ENCODE peak calls at places on chromosome 13, in ten cellular contexts. Z is IMR-90; Y is CD4-positive, alpha-beta memory T cell; A is heart right ventricle; E is esophagus muscularis mucosa; N is heart left ventricle; V is CD8-positive, alpha-beta memory T cell; C is testis; T is mucosa of descending colon; P is PC-3. F is an unnamed sample. For H3K4me1, the result is how much of the 10 kb centered on the place peaks cover.

GRCh38 chr13:96996886-96997285 is 2.6 kb upstream of the OXGR1 start:
- DNase-seq in Z (no peak), Y (no peak), A (no peak), E (no peak), N (no peak), V (no peak), C (no peak), T (no peak), P (no peak), F (no peak)

GRCh38 chr13:112885782-112886268 is 83.2 kb upstream of the MCF2L start:
- DNase-seq in Z (peak), Y (no peak), A (peak), E (peak), N (peak), V (no peak), C (peak), T (peak), P (peak), F (peak)

GRCh38 chr13:84481958-84482357 is 599.7 kb upstream of the SLITRK1 start:
- DNase-seq in Z (peak), Y (no peak), A (no peak), E (no peak), N (no peak), V (no peak), C (no peak), T (no peak), P (no peak), F (no peak)

GRCh38 chr13:32629313-32629712 is 43.1 kb downstream of the PDS5B start:
- DNase-seq in Z (peak), Y (no peak), A (no peak), E (no peak), N (no peak), V (no peak), C (no peak), T (no peak), P (no peak), F (no peak)

GRCh38 chr13:73162912-73163911 is 104.4 kb downstream of the KLF5 start:
- DNase-seq in Z (no peak), Y (no peak), A (no peak), E (no peak), N (no peak), V (no peak), C (no peak), T (no peak), P (peak), F (no peak)

GRCh38 chr13:33299626-33300025 is 14.1 kb upstream of the STARD13 start:
- DNase-seq in Z (no peak), Y (no peak), A (no peak), E (no peak), N (no peak), V (no peak), C (no peak), T (no peak), P (no peak), F (no peak)

GRCh38 chr13:100809856-100810255 is 135.3 kb upstream of the TMTC4 start:
- DNase-seq in Z (no peak), Y (no peak), A (no peak), E (no peak), N (no peak), V (no peak), C (no peak), T (no peak), P (no peak), F (no peak)

GRCh38 chr13:28324181-28324789 is 170.6 kb downstream of the FLT1 start:
- DNase-seq in Z (peak), Y (no peak), A (no peak), E (no peak), N (peak), V (no peak), C (peak), T (no peak), P (peak), F (peak)

GRCh38 chr13:54536112-54536511 is 1507.5 kb downstream of the OLFM4 start:
- DNase-seq in Z (no peak), Y (no peak), A (no peak), E (no peak), N (no peak), V (no peak), C (no peak), T (no peak), P (peak), F (no peak)

GRCh38 chr13:112596220-112596619 is 8.3 kb upstream of the TUBGCP3 start:
- DNase-seq in Z (no peak), Y (no peak), A (no peak), E (no peak), N (no peak), V (no peak), C (no peak), T (no peak), P (no peak), F (no peak)

GRCh38 chr13:99759163-99759552 is 212.4 kb downstream of the ZIC5 start:
- DNase-seq in Z (no peak), Y (no peak), A (no peak), E (no peak), N (no peak), V (no peak), C (no peak), T (no peak), P (no peak), F (no peak)
- H3K4me1 ChIP-seq in Z (under half), Y (under half), A (under half), E (under half), N (under half), V (under half), C (under half), T (under half), P (under half), F (under half)

GRCh38 chr13:93522486-93522885 is 295.9 kb downstream of the GPC6 start:
- DNase-seq in Z (peak), Y (no peak), A (no peak), E (no peak), N (no peak), V (no peak), C (no peak), T (no peak), P (no peak), F (no peak)
- H3K4me1 ChIP-seq in Z (under half), Y (under half), A (under half), E (under half), N (under half), V (under half), C (under half), T (under half), P (under half), F (under half)

DNA sequence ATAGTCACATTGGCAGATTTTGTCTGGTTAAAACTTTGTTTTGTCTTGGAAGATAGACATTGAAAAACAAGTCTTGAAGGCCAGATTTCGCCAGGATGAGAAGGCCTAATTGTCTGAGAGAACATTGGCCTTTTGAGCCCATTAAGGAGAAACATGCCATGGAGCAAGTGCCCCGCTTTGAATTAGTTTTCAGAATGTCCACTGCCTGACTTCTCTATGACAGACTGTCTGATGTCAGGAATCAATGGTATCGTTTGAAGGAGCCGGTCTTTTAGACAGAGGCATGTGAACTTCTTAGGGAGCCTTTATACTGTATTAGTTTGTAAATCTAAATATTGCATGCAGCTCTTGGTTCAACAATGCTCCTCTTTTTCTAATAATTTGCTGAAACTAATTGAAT is 155.9 kb downstream of the DLEU7 start:
- DNase-seq in Z (no peak), Y (no peak), A (no peak), E (no peak), N (no peak), V (no peak), C (no peak), T (no peak), P (no peak), F (no peak)
- H3K4me1 ChIP-seq in Z (under half), Y (under half), A (half or more), E (under half), N (half or more), V (under half), C (under half), T (under half), P (under half), F (under half)

GRCh38 chr13:110125157-110125556 is 181.8 kb downstream of the COL4A1 start:
- DNase-seq in Z (no peak), Y (no peak), A (no peak), E (peak), N (no peak), V (no peak), C (no peak), T (no peak), P (no peak), F (no peak)

GRCh38 chr13:110121312-110122083 is 185.5 kb downstream of the COL4A1 start:
- DNase-seq in Z (no peak), Y (no peak), A (no peak), E (peak), N (no peak), V (no peak), C (no peak), T (no peak), P (no peak), F (no peak)

GRCh38 chr13:110125613-110126272 is 181.2 kb downstream of the COL4A1 start:
- DNase-seq in Z (no peak), Y (no peak), A (no peak), E (peak), N (no peak), V (no peak), C (no peak), T (no peak), P (no peak), F (no peak)

GRCh38 chr13:110124201-110124600 is 182.8 kb downstream of the COL4A1 start:
- DNase-seq in Z (no peak), Y (no peak), A (no peak), E (no peak), N (no peak), V (no peak), C (no peak), T (no peak), P (no peak), F (no peak)

GRCh38 chr13:110123041-110123809 is 183.7 kb downstream of the COL4A1 start:
- DNase-seq in Z (no peak), Y (no peak), A (no peak), E (peak), N (no peak), V (no peak), C (no peak), T (no peak), P (no peak), F (no peak)
- H3K4me1 ChIP-seq in Z (under half), Y (under half), A (under half), E (under half), N (under half), V (under half), C (under half), T (under half), P (under half), F (under half)

GRCh38 chr13:30835442-30835841 is 70.6 kb upstream of the MEDAG start:
- DNase-seq in Z (peak), Y (no peak), A (no peak), E (no peak), N (no peak), V (no peak), C (peak), T (no peak), P (no peak), F (no peak)

GRCh38 chr13:30830638-30830965 is 75.5 kb upstream of the MEDAG start:
- DNase-seq in Z (peak), Y (no peak), A (no peak), E (no peak), N (no peak), V (no peak), C (no peak), T (no peak), P (peak), F (no peak)

GRCh38 chr13:30831515-30831914 is 74.6 kb upstream of the MEDAG start:
- DNase-seq in Z (no peak), Y (no peak), A (no peak), E (no peak), N (no peak), V (no peak), C (no peak), T (no peak), P (peak), F (no peak)

GRCh38 chr13:30832377-30832776 is 73.7 kb upstream of the MEDAG start:
- DNase-seq in Z (no peak), Y (no peak), A (no peak), E (no peak), N (no peak), V (no peak), C (no peak), T (no peak), P (no peak), F (no peak)

GRCh38 chr13:30832845-30833332 is 73.2 kb upstream of the MEDAG start:
- DNase-seq in Z (no peak), Y (no peak), A (peak), E (no peak), N (peak), V (no peak), C (peak), T (peak), P (peak), F (peak)
- H3K4me1 ChIP-seq in Z (under half), Y (under half), A (under half), E (under half), N (under half), V (under half), C (under half), T (under half), P (under half), F (under half)

GRCh38 chr13:89550842-89551422 is 1796.6 kb upstream of the MIR17HG start:
- DNase-seq in Z (no peak), Y (no peak), A (no peak), E (no peak), N (no peak), V (no peak), C (no peak), T (no peak), P (peak), F (no peak)

DNA sequence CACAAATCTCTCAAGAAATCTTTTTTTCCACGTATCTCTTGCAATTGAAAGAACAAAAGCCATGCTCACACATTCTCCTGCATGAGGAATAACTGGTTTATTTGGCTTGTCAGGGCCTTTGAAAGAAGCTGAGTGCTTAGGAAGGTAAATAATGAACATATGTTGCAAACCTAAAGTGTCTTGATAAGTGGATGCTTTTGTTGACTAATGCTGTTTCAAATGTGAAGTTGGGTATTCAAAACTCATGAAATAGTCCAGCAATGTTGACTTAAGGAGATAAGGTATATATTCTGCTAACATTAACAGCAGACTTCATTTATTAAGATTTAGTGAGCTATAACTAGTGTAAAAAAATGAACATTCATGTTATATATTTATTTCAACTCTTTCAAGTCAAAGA is 1792.7 kb upstream of the MIR17HG start:
- DNase-seq in Z (no peak), Y (no peak), A (no peak), E (no peak), N (no peak), V (no peak), C (no peak), T (no peak), P (peak), F (no peak)
- H3K4me1 ChIP-seq in Z (under half), Y (under half), A (under half), E (under half), N (under half), V (under half), C (under half), T (under half), P (under half), F (under half)

GRCh38 chr13:74246398-74246975 is 112.3 kb upstream of the KLF12 start:
- DNase-seq in Z (peak), Y (peak), A (no peak), E (no peak), N (peak), V (no peak), C (peak), T (no peak), P (no peak), F (no peak)
- H3K4me1 ChIP-seq in Z (under half), Y (half or more), A (under half), E (under half), N (under half), V (half or more), C (under half), T (under half), P (under half), F (under half)

F was measured in right cardiac atrium.